ENCODE peak calls at places on chromosomes 7 and 10, in ten cellular contexts. J is prostate gland, Z is H1, L is transverse colon, S is breast epithelium, N is stomach, F is sigmoid colon, V is HCT116, A is K562, T is SK-N-SH. Q is an unnamed sample.

GRCh38 chr10:51937736-51938135 is 238.3 kb upstream of the CSTF2T start:
- DNase-seq in V (no peak), Z (no peak), T (no peak), S (no peak), N (no peak), A (no peak), F (no peak), J (no peak), L (no peak), Q (no peak)

GRCh38 chr10:6009159-6009558 is 31.8 kb upstream of the IL15RA start:
- DNase-seq in F (no peak), S (no peak), J (no peak), V (no peak), T (no peak), N (no peak), A (no peak), L (no peak), Z (no peak), Q (no peak)

GRCh38 chr10:97499561-97500296 is 1.0 kb downstream of the UBTD1 start:
- DNase-seq in S (no peak), A (no peak), T (peak; percentile 39), J (peak; percentile 40), N (peak; percentile 57), Z (no peak), L (peak; percentile 53), F (peak; percentile 92), V (no peak), Q (peak; percentile 95)

GRCh38 chr10:72935358-72935757 is 19.2 kb downstream of the PLA2G12B start:
- DNase-seq in T (no peak), S (no peak), N (no peak), V (peak; percentile 10), J (no peak), L (no peak), Z (no peak), A (no peak), F (no peak), Q (no peak)

GRCh38 chr7:38704041-38704547 is 72.9 kb upstream of the AMPH start:
- DNase-seq in L (no peak), A (no peak), V (no peak), N (no peak), S (no peak), J (no peak), T (no peak), F (no peak), Z (no peak), Q (no peak)

GRCh38 chr7:123865517-123866117 is 20.6 kb downstream of the HYAL4 start:
- DNase-seq in V (peak; percentile 49), S (no peak), L (peak; percentile 53), N (peak; percentile 60), J (peak; percentile 54), A (peak; percentile 71), Z (no peak), F (no peak), T (peak; percentile 49), Q (no peak)

GRCh38 chr10:624605-625334 is 64.7 kb downstream of the DIP2C start:
- DNase-seq in V (no peak), A (no peak), N (no peak), T (peak; percentile 59), S (peak; percentile 70), Z (peak; percentile 38), L (peak; percentile 36), J (peak; percentile 46), F (peak; percentile 90), Q (no peak)

GRCh38 chr7:102424129-102424551 is 9.2 kb upstream of the ORAI2 start:
- DNase-seq in S (no peak), V (no peak), F (no peak), J (no peak), N (no peak), L (no peak), Z (no peak), A (no peak), T (no peak), Q (no peak)

GRCh38 chr10:5590816-5591215 is 66.1 kb downstream of the CALML3 start:
- DNase-seq in V (no peak), Z (no peak), A (no peak), L (no peak), T (peak; percentile 51), S (no peak), N (no peak), F (no peak), J (no peak), Q (no peak)

GRCh38 chr7:158258411-158259130 is 329.1 kb downstream of the PTPRN2 start:
- DNase-seq in T (no peak), V (no peak), N (no peak), L (no peak), J (no peak), A (no peak), F (no peak), Z (no peak), S (no peak), Q (no peak)

GRCh38 chr7:27175626-27176342 is 1.7 kb upstream of the HOXA10 start:
- DNase-seq in J (no peak), F (peak; percentile 78), N (no peak), A (no peak), V (no peak), S (peak; percentile 49), Z (no peak), T (peak; percentile 56), L (peak; percentile 40), Q (no peak)

GRCh38 chr7:117034851-117035462 is 81.7 kb downstream of the ST7 start:
- DNase-seq in Z (no peak), L (no peak), J (peak; percentile 12), A (no peak), V (no peak), S (no peak), F (no peak), N (no peak), T (no peak), Q (no peak)

GRCh38 chr7:110522751-110523200 is 568.2 kb upstream of the LRRN3 start:
- DNase-seq in F (no peak), Z (no peak), J (no peak), S (no peak), L (no peak), T (peak; percentile 50), A (no peak), V (no peak), N (no peak), Q (no peak)

GRCh38 chr7:90625562-90625961 is 29.4 kb downstream of the CDK14 start:
- DNase-seq in V (no peak), L (peak; percentile 11), J (no peak), T (peak; percentile 49), F (peak; percentile 87), Z (peak; percentile 36), A (no peak), S (no peak), N (no peak), Q (no peak)

GRCh38 chr7:28617308-28617707 is 205.0 kb downstream of the CREB5 start:
- DNase-seq in L (no peak), N (no peak), V (no peak), A (no peak), Z (no peak), T (no peak), F (no peak), S (no peak), J (no peak), Q (no peak)
- H3K4me1 ChIP-seq in L (no peaks in the 10 kb centered on the region), N (peaks cover 6% of the 10 kb centered on the region), V (peaks cover 14% of the 10 kb centered on the region), A (no peaks in the 10 kb centered on the region), Z (no peaks in the 10 kb centered on the region), T (peaks cover 14% of the 10 kb centered on the region), F (no peaks in the 10 kb centered on the region), S (no peaks in the 10 kb centered on the region), J (no peaks in the 10 kb centered on the region), Q (peaks cover 24% of the 10 kb centered on the region)

DNA sequence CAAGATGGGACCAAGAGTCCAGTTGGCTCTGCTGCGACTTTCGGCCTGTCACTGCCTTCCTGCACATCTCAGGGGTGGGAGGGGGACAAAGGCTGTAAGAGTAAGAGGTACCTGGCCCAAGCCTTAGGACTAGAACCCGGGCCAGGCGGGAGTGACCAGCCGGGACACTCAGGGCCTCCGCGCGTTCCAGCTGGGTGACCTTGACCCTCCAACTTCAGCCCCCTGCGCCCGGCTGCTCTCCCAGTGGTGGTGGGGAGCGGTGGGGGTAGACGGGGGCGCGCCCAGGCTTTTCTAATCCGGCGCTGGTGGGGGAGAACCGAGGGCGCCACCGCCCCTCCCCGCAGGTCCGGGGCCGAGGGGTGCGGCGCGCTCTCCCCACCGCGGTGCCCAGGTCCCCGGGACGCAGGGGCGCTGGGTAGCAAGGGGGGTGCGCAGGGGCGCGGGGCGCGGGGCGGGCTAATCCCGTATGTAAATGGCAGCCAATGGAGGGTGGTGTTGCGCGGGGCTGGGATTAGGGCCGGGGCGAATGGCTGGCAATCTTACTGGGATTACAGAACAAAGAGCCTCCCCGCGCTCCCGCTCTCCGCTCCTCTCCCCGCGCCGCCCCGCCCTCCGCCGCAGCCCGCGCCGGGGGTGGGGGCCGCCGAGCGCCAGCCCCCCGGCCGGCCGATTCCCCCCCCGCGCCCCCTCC is at the start of gene GTF2IRD1:
- DNase-seq in V (no peak), L (peak; percentile 78), Z (no peak), S (peak; percentile 69), J (peak; percentile 79), T (peak; percentile 97), N (peak; percentile 68), A (peak; percentile 93), F (peak; percentile 87), Q (peak; percentile 93)
- TF ChIP-seq POLR2AphosphoS5 in V (no peak), L (no peak), Z (no peak), S (no peak), J (no peak), T (peak; percentile 27), N (peak; percentile 8), A (no peak), F (no peak), Q (peak; percentile 35)

GRCh38 chr10:60513281-60513680 is 123.6 kb upstream of the ANK3 start:
- DNase-seq in A (no peak), S (no peak), V (no peak), L (no peak), J (no peak), Z (no peak), N (no peak), T (no peak), F (no peak), Q (no peak)

GRCh38 chr10:60511823-60512222 is 122.1 kb upstream of the ANK3 start:
- DNase-seq in F (no peak), V (no peak), Z (no peak), L (no peak), T (no peak), A (no peak), J (no peak), S (no peak), N (no peak), Q (no peak)

GRCh38 chr10:60508037-60508436 is 118.4 kb upstream of the ANK3 start:
- DNase-seq in N (no peak), F (no peak), L (no peak), S (no peak), V (no peak), J (no peak), Z (no peak), A (no peak), T (no peak), Q (no peak)

DNA sequence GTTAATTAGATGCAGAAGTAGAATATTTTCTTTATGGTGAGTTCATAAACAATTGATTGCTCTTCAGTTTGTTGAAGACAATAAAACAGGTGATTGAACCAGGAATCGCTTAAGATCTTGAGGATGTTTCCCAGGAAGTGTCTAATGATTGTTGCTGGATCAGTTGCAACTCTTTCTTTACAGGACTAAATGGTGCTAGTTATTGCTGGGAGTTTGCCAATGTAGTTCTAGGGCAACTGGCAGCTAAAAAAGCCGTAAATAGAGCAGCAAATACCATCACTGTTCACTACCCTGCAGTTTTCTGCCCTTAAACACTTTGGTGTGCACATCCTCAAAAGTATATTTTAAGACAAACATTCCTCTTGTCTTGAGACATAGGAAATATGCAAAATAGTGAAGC is 119.2 kb upstream of the ANK3 start:
- DNase-seq in N (no peak), A (no peak), J (no peak), T (no peak), S (no peak), L (no peak), F (no peak), V (no peak), Z (no peak), Q (no peak)
- H3K27ac ChIP-seq in N (no peak overlapping the region), A (no peak overlapping the region), J (no peak overlapping the region), T (no peak overlapping the region), S (no peak overlapping the region), L (no peak overlapping the region), F (no peak overlapping the region), V (no peak overlapping the region), Z (no peak overlapping the region), Q (no peak overlapping the region)

GRCh38 chr10:79103585-79103984 is 34.8 kb downstream of the ZMIZ1 start:
- DNase-seq in V (no peak), N (no peak), S (no peak), T (no peak), F (no peak), A (no peak), L (no peak), Z (no peak), J (no peak), Q (no peak)
- H3K4me1 ChIP-seq in V (peaks cover 27% of the 10 kb centered on the region), N (peaks cover 100% of the 10 kb centered on the region), S (peaks cover 51% of the 10 kb centered on the region), T (peaks cover 97% of the 10 kb centered on the region), F (peaks cover 100% of the 10 kb centered on the region), A (peaks cover 8% of the 10 kb centered on the region), L (peaks cover 45% of the 10 kb centered on the region), Z (peaks cover 15% of the 10 kb centered on the region), J (peaks cover 24% of the 10 kb centered on the region), Q (peaks cover 100% of the 10 kb centered on the region)

Q was measured in esophagus muscularis mucosa.